ENCODE peak calls at places on chromosome 13, in ten cellular contexts. U is fibroblast of the aortic adventitia; W is cerebellar cortex; C is psoas muscle; M is astrocyte of the spinal cord; R is right cardiac atrium; A is hypothalamus; S is IMR-90; E is activated naive CD4-positive, alpha-beta T cell treated with Interleukin-2 at 50 U/mL for 16 hours; V is NB4. O is an unnamed sample.

GRCh38 chr13:114064516-114065140 is 67.8 kb downstream of the RASA3 start:
- DNase-seq in U (peak), W (no peak), C (peak), M (peak), R (peak), A (peak), S (peak), E (no peak), V (no peak), O (peak)

GRCh38 chr13:114313061-114313860 is 1.0 kb upstream of the CHAMP1 start:
- DNase-seq in U (no peak), W (no peak), C (no peak), M (no peak), R (no peak), A (no peak), S (peak), E (peak), V (peak), O (no peak)

GRCh38 chr13:68810660-68811059 is 1297.0 kb upstream of the ATXN8OS start:
- DNase-seq in U (no peak), W (no peak), C (no peak), M (no peak), R (no peak), A (no peak), S (no peak), E (no peak), V (peak), O (peak)

GRCh38 chr13:73803997-73804396 is 330.2 kb downstream of the KLF12 start:
- DNase-seq in U (no peak), W (no peak), C (no peak), M (peak), R (no peak), A (no peak), S (peak), E (no peak), V (no peak), O (no peak)

GRCh38 chr13:29284726-29285125 is 310.8 kb downstream of the SLC7A1 start:
- DNase-seq in U (no peak), W (no peak), C (no peak), M (no peak), R (no peak), A (no peak), S (no peak), E (no peak), V (no peak), O (peak)

GRCh38 chr13:68439821-68440220 is 1209.7 kb upstream of the PCDH9 start:
- DNase-seq in U (no peak), W (no peak), C (no peak), M (peak), R (no peak), A (no peak), S (no peak), E (no peak), V (peak), O (no peak)

GRCh38 chr13:112851107-112852046 is 117.6 kb upstream of the MCF2L start:
- DNase-seq in U (no peak), W (no peak), C (no peak), M (no peak), R (no peak), A (no peak), S (no peak), E (no peak), V (no peak), O (peak)

GRCh38 chr13:100530645-100531044 is 57.9 kb downstream of the GGACT start:
- DNase-seq in U (no peak), W (no peak), C (peak), M (no peak), R (no peak), A (no peak), S (peak), E (no peak), V (no peak), O (no peak)

GRCh38 chr13:26658491-26658890 is 101.0 kb downstream of the WASF3 start:
- DNase-seq in U (no peak), W (peak), C (no peak), M (no peak), R (no peak), A (no peak), S (no peak), E (no peak), V (no peak), O (no peak)

GRCh38 chr13:110238795-110239194 is 68.2 kb downstream of the COL4A1 start:
- DNase-seq in U (no peak), W (no peak), C (no peak), M (no peak), R (no peak), A (no peak), S (no peak), E (no peak), V (no peak), O (no peak)

GRCh38 chr13:31631071-31631470 is 108.3 kb upstream of the RXFP2 start:
- DNase-seq in U (no peak), W (no peak), C (no peak), M (no peak), R (no peak), A (no peak), S (no peak), E (no peak), V (peak), O (no peak)

GRCh38 chr13:21733475-21734311 is 62.8 kb downstream of the FGF9 start:
- DNase-seq in U (no peak), W (no peak), C (no peak), M (no peak), R (no peak), A (no peak), S (no peak), E (no peak), V (no peak), O (peak)

GRCh38 chr13:103615778-103616177 is 549.6 kb upstream of the SLC10A2 start:
- DNase-seq in U (no peak), W (no peak), C (no peak), M (no peak), R (no peak), A (no peak), S (no peak), E (no peak), V (no peak), O (no peak)

GRCh38 chr13:74444161-74444571 is 310.0 kb upstream of the KLF12 start:
- DNase-seq in U (peak), W (no peak), C (no peak), M (peak), R (no peak), A (no peak), S (no peak), E (no peak), V (no peak), O (no peak)

GRCh38 chr13:20065516-20065915 is 95.3 kb downstream of the GJA3 start:
- DNase-seq in U (no peak), W (no peak), C (no peak), M (no peak), R (no peak), A (no peak), S (no peak), E (no peak), V (no peak), O (no peak)

GRCh38 chr13:51579676-51580075 is 4.6 kb upstream of the WDFY2 start:
- DNase-seq in U (no peak), W (no peak), C (no peak), M (no peak), R (no peak), A (no peak), S (no peak), E (no peak), V (no peak), O (no peak)

GRCh38 chr13:113848020-113848419 is 15.9 kb downstream of the GAS6 start:
- DNase-seq in U (no peak), W (no peak), C (no peak), M (no peak), R (no peak), A (no peak), S (no peak), E (no peak), V (no peak), O (no peak)

GRCh38 chr13:94329754-94330551 is 149.5 kb downstream of the DCT start:
- DNase-seq in U (peak), W (no peak), C (no peak), M (peak), R (no peak), A (no peak), S (peak), E (no peak), V (peak), O (no peak)

GRCh38 chr13:113077953-113078894 is 27.4 kb upstream of the F7 start:
- DNase-seq in U (no peak), W (no peak), C (no peak), M (no peak), R (peak), A (no peak), S (no peak), E (no peak), V (peak), O (no peak)

GRCh38 chr13:102881819-102882686 is 36.2 kb downstream of the ERCC5 start:
- DNase-seq in U (no peak), W (peak), C (no peak), M (no peak), R (no peak), A (no peak), S (no peak), E (no peak), V (no peak), O (no peak)

GRCh38 chr13:102645701-102646100 is 48.9 kb downstream of the TPP2 start:
- DNase-seq in U (no peak), W (peak), C (no peak), M (no peak), R (no peak), A (no peak), S (no peak), E (no peak), V (no peak), O (no peak)

GRCh38 chr13:35860661-35861060 is 270.5 kb downstream of the DCLK1 start:
- DNase-seq in U (no peak), W (no peak), C (no peak), M (no peak), R (no peak), A (no peak), S (no peak), E (no peak), V (no peak), O (no peak)

GRCh38 chr13:32969516-32969941 is 46.7 kb upstream of the KL start:
- DNase-seq in U (peak), W (no peak), C (no peak), M (peak), R (peak), A (no peak), S (peak), E (no peak), V (no peak), O (peak)